ENCODE peak calls at places on chromosomes 5 and 9, in ten cellular contexts. M is pancreas; X is lower lobe of right lung; A is ovary; E is CD8-positive, alpha-beta T cell; T is Panc1; W is SJSA1; I is breast epithelium; G is Caco-2; B is cardiac muscle cell. V is an unnamed sample. For H3K4me1, the result is how much of the 10 kb centered on the place peaks cover.

GRCh38 chr5:87282254-87282653 is 14.6 kb downstream of the RASA1 start:
- DNase-seq in W (no peak), M (no peak), A (no peak), E (no peak), T (no peak), B (no peak), X (no peak), G (no peak), I (no peak), V (no peak)

GRCh38 chr5:151037561-151038291 is 17.3 kb downstream of the GPX3 start:
- DNase-seq in G (no peak), A (peak), W (no peak), X (no peak), T (no peak), M (no peak), B (no peak), I (no peak), E (no peak), V (no peak)

GRCh38 chr9:89564257-89564878 is 40.4 kb upstream of the GADD45G start:
- DNase-seq in T (no peak), M (no peak), G (peak), B (peak), E (no peak), W (no peak), X (no peak), I (no peak), A (no peak), V (no peak)

GRCh38 chr5:169893010-169893409 is 87.3 kb downstream of the INSYN2B start:
- DNase-seq in W (no peak), E (no peak), M (no peak), T (no peak), G (no peak), A (no peak), I (no peak), X (no peak), B (no peak), V (no peak)

GRCh38 chr5:1564182-1564748 is 40.5 kb upstream of the LPCAT1 start:
- DNase-seq in I (no peak), T (no peak), W (no peak), G (no peak), X (peak), E (no peak), M (peak), B (no peak), A (no peak), V (peak)

GRCh38 chr5:76190356-76190755 is 107.2 kb downstream of the SV2C start:
- DNase-seq in T (no peak), M (no peak), A (no peak), X (no peak), B (no peak), W (no peak), E (no peak), I (no peak), G (no peak), V (no peak)

GRCh38 chr9:82997471-82998140 is 65.3 kb downstream of the RASEF start:
- DNase-seq in B (no peak), I (no peak), E (no peak), W (no peak), M (no peak), T (no peak), G (no peak), X (no peak), A (no peak), V (no peak)

GRCh38 chr9:110638381-110638954 is 30.1 kb upstream of the MUSK start:
- DNase-seq in E (no peak), M (no peak), A (no peak), I (no peak), G (no peak), W (no peak), B (peak), T (no peak), X (no peak), V (no peak)

GRCh38 chr5:151095341-151096000 is 14.6 kb upstream of the TNIP1 start:
- DNase-seq in W (no peak), B (no peak), M (peak), T (no peak), E (no peak), X (no peak), G (peak), A (peak), I (no peak), V (peak)

GRCh38 chr9:96279927-96280326 is 22.0 kb downstream of the HSD17B3 start:
- DNase-seq in W (no peak), I (no peak), M (no peak), T (no peak), A (no peak), X (no peak), B (no peak), E (no peak), G (peak), V (no peak)

GRCh38 chr5:74530316-74530917 is 110.1 kb downstream of the ENC1 start:
- DNase-seq in G (no peak), A (no peak), T (no peak), E (no peak), I (no peak), M (no peak), B (no peak), X (no peak), W (no peak), V (no peak)

GRCh38 chr5:148145916-148146315 is 22.4 kb upstream of the SPINK14 start:
- DNase-seq in G (peak), T (no peak), E (no peak), I (peak), A (no peak), M (peak), B (peak), X (no peak), W (no peak), V (peak)

GRCh38 chr9:132794730-132795380 is 83.2 kb downstream of the AK8 start:
- DNase-seq in W (no peak), M (no peak), E (no peak), G (no peak), B (no peak), A (no peak), X (no peak), T (no peak), I (no peak), V (no peak)

GRCh38 chr9:129414377-129415021 is 206.4 kb downstream of the C9orf50 start:
- DNase-seq in X (peak), T (no peak), G (peak), B (peak), A (peak), I (peak), E (peak), M (no peak), W (no peak), V (no peak)

GRCh38 chr5:19987594-19988345 is at the start of gene CDH18:
- DNase-seq in B (peak), T (no peak), A (no peak), I (peak), G (peak), W (no peak), E (no peak), M (peak), X (peak), V (peak)

GRCh38 chr9:136404801-136405136 is 4.8 kb upstream of the SNAPC4 start:
- DNase-seq in E (no peak), A (no peak), B (no peak), M (no peak), X (no peak), G (no peak), I (no peak), T (no peak), W (no peak), V (no peak)

GRCh38 chr9:124594215-124594614 is 87.0 kb upstream of the NR5A1 start:
- DNase-seq in B (no peak), M (no peak), A (no peak), I (no peak), G (no peak), X (no peak), W (no peak), E (no peak), T (no peak), V (no peak)

GRCh38 chr5:119269061-119269579 is 86.7 kb upstream of the TNFAIP8 start:
- DNase-seq in A (no peak), E (peak), X (peak), I (peak), T (peak), G (peak), B (peak), W (no peak), M (peak), V (peak)

GRCh38 chr5:15601853-15602252 is 101.9 kb downstream of the FBXL7 start:
- DNase-seq in X (no peak), T (no peak), G (no peak), A (no peak), M (no peak), W (no peak), B (no peak), I (no peak), E (no peak), V (no peak)

GRCh38 chr5:72171667-72172066 is 64.4 kb downstream of the MAP1B start:
- DNase-seq in A (no peak), B (no peak), M (no peak), W (no peak), I (no peak), G (no peak), E (no peak), X (no peak), T (no peak), V (no peak)

GRCh38 chr5:39411051-39411450 is 13.7 kb downstream of the DAB2 start:
- DNase-seq in M (no peak), I (no peak), E (no peak), B (no peak), W (no peak), A (no peak), X (no peak), T (no peak), G (no peak), V (no peak)

GRCh38 chr9:33159760-33160127 is 7.4 kb downstream of the B4GALT1 start:
- DNase-seq in X (peak), T (no peak), G (no peak), I (peak), B (no peak), E (peak), M (peak), A (no peak), W (peak), V (peak)

GRCh38 chr5:35230043-35230611 is at the start of gene PRLR:
- DNase-seq in A (peak), I (peak), B (peak), W (no peak), E (no peak), X (peak), M (peak), T (no peak), G (peak), V (peak)

GRCh38 chr9:5492965-5493364 is 17.4 kb upstream of the PDCD1LG2 start:
- DNase-seq in B (no peak), M (no peak), X (no peak), W (no peak), G (no peak), I (no peak), T (no peak), A (no peak), E (no peak), V (no peak)

GRCh38 chr5:175479125-175479881 is 943 bp downstream of the SFXN1 start:
- DNase-seq in M (no peak), I (no peak), E (no peak), X (no peak), B (no peak), W (no peak), T (no peak), G (no peak), A (peak), V (no peak)

GRCh38 chr9:31847963-31848362 is 536.5 kb upstream of the ACO1 start:
- DNase-seq in G (no peak), B (no peak), E (no peak), W (no peak), A (no peak), I (no peak), M (no peak), T (no peak), X (no peak), V (no peak)

GRCh38 chr9:122190597-122191381 is 31.1 kb downstream of the MORN5 start:
- DNase-seq in M (no peak), T (peak), E (no peak), X (no peak), W (no peak), G (no peak), I (peak), B (no peak), A (no peak), V (peak)

GRCh38 chr5:177429248-177430045 is 3.0 kb downstream of the GRK6 start:
- DNase-seq in A (no peak), I (no peak), T (no peak), X (peak), E (peak), M (peak), G (no peak), W (no peak), B (no peak), V (peak)

GRCh38 chr9:14245901-14246525 is 67.9 kb downstream of the NFIB start:
- DNase-seq in W (no peak), B (no peak), T (no peak), A (no peak), X (no peak), G (no peak), E (no peak), I (no peak), M (no peak), V (no peak)

GRCh38 chr5:40796487-40796889 is 1.7 kb downstream of the PRKAA1 start:
- DNase-seq in E (no peak), B (no peak), W (no peak), T (no peak), M (no peak), X (no peak), G (no peak), I (no peak), A (no peak), V (no peak)

GRCh38 chr5:60604771-60605170 is 95.2 kb downstream of the DEPDC1B start:
- DNase-seq in W (no peak), E (no peak), G (no peak), A (no peak), T (no peak), I (no peak), M (no peak), X (no peak), B (no peak), V (no peak)

GRCh38 chr5:123819401-123819800 is 307.4 kb downstream of the CSNK1G3 start:
- DNase-seq in B (no peak), M (no peak), I (no peak), G (no peak), W (no peak), T (no peak), X (no peak), E (no peak), A (no peak), V (no peak)

GRCh38 chr5:111454198-111454606 is 58.1 kb downstream of the STARD4 start:
- DNase-seq in B (no peak), W (no peak), T (no peak), M (no peak), E (no peak), X (no peak), A (no peak), G (no peak), I (no peak), V (no peak)

GRCh38 chr5:134046801-134047707 is 42.3 kb upstream of the VDAC1 start:
- DNase-seq in X (no peak), T (no peak), A (no peak), G (no peak), W (no peak), I (no peak), E (no peak), M (no peak), B (no peak), V (no peak)

GRCh38 chr5:73304381-73304780 is 131.4 kb downstream of the TMEM174 start:
- DNase-seq in W (no peak), M (no peak), X (no peak), I (no peak), G (no peak), T (no peak), B (no peak), A (no peak), E (no peak), V (no peak)

GRCh38 chr9:125889122-125889523 is 141.9 kb downstream of the PBX3 start:
- DNase-seq in I (no peak), W (no peak), X (peak), G (no peak), T (no peak), M (peak), A (peak), E (no peak), B (peak), V (no peak)
- H3K4me3 ChIP-seq in I (peak), W (no peak), X (peak), G (peak), T (peak), M (peak), A (peak), E (peak), B (peak), V (peak)

GRCh38 chr5:173887610-173888472 is at the start of gene CPEB4:
- DNase-seq in E (peak), T (peak), W (peak), G (peak), M (peak), A (peak), I (peak), B (peak), X (peak), V (peak)

GRCh38 chr5:173886157-173886556 is 2.0 kb upstream of the CPEB4 start:
- DNase-seq in T (no peak), E (no peak), W (no peak), X (no peak), B (no peak), A (no peak), M (no peak), I (no peak), G (no peak), V (no peak)

GRCh38 chr5:173890195-173890951 is 2.2 kb downstream of the CPEB4 start:
- DNase-seq in G (no peak), W (no peak), T (peak), E (no peak), X (no peak), A (peak), M (peak), I (no peak), B (peak), V (no peak)

GRCh38 chr5:173891367-173891766 is 3.2 kb downstream of the CPEB4 start:
- DNase-seq in W (no peak), B (no peak), M (no peak), A (no peak), G (no peak), X (no peak), I (no peak), E (no peak), T (no peak), V (no peak)

GRCh38 chr5:173888473-173889135 is 455 bp downstream of the CPEB4 start:
- DNase-seq in X (peak), T (no peak), A (peak), W (no peak), B (peak), E (peak), I (no peak), G (peak), M (peak), V (no peak)
- H3K4me1 ChIP-seq in X (half or more), T (under half), A (under half), W (under half), B (under half), E (half or more), I (under half), G (under half), M (under half), V (half or more)

DNA sequence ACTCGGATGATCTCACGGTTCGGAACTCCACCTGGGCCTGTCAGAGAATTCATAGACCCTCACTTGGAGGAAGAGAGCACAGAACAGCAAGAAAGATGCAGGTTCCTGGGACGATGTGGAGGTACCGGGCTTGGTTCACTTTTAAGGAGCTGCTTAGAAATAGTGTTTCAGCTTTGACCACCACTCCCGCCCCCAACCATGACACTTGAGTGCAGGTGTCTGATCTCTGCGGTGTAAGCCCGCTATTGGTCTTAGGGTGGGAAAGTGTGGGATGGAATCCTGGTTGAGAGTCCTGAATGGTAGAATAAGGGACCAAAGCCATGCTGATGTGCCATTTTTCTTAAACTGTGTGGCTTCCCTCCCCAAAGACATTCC is 97.2 kb upstream of the LMX1B start:
- DNase-seq in T (no peak), M (no peak), I (no peak), A (no peak), E (no peak), W (no peak), B (no peak), G (no peak), X (no peak), V (no peak)
- H3K4me3 ChIP-seq in T (no peak), M (no peak), I (peak), A (no peak), E (no peak), W (no peak), B (no peak), G (no peak), X (peak), V (no peak)

DNA sequence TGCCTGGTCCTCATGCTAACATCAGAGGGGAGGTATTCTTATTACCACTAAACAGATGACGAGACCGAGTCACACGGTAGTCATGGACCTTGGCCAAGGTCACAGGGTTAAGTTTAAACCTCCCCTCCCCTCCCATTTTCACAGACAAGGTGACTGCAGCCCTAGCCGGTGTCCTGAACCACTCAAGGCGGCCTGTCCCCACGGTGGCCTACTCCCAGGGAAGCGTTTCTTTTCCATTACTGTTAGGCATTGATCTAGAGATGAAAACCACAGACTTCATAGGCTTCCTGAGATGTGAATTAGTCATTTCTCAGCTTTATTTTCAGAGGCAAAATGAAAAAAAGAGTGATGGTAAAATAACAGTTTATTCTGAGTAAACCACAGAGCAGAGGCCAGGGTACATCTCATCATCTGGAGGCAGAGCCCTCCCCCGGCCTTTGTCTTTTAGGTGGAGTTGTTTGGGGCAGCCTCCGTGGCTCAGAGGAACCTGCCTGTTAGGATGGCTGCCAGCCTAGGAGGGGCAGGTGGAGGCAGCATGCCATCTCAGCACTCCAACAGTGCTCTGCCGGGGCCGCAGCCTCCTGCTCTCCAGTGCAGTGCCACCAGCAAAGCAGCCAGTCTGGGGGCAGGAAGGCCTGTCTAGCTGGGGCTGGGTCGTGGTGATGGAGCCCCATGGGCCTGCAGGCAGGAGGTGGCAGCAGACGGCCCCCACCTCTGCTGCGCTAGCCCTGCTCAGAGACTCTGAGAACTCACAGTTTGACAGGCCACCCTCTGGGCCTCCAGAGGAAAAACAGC is 71.2 kb downstream of the RAPGEF1 start:
- DNase-seq in T (no peak), G (no peak), I (no peak), M (peak), A (no peak), E (peak), W (peak), X (no peak), B (no peak), V (peak)
- H3K4me1 ChIP-seq in T (under half), G (under half), I (under half), M (under half), A (under half), E (half or more), W (under half), X (half or more), B (under half), V (under half)

DNA sequence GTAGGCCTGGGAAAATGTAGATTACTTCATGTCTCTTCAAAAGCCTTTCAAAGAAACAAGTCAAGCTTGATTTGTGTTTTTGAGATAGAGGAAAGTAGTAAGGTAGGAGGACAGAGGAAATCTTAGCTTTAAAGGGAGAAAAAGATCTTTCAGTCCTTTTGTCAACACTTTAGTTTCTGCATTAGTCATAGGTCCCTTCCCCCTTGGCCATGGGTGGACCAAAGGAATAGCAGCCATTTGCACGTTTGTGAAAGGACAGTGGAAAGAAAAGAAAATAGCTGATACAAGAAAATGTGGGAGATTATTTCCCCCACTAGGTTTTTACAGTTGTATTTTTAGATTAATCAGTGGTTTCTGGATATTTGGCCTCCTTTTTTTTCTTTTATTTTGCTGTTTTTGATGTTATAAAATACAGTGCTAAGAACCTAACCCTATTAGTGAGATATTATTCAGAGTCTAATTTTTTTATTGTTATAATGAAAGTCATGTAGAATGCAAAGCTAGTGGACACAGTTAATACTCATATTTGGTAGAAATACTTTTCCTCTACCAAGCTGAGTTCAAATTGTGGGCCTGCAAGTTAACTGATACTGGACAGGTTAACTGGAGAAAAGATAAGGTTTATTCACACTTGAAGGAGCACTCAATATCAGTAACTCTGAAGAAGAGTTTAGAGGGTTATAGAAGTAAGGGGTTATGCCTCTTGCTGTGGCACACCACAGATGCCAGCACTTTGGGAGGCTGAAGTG is 121.7 kb upstream of the GRHPR start:
- DNase-seq in G (no peak), W (no peak), B (no peak), T (no peak), M (no peak), A (no peak), E (no peak), X (no peak), I (no peak), V (no peak)
- H3K4me3 ChIP-seq in G (no peak), W (no peak), B (no peak), T (no peak), M (no peak), A (no peak), E (no peak), X (no peak), I (no peak), V (no peak)